ENCODE peak calls at places on chromosomes 1 and 21, in seven cellular contexts. H is germinal center; J is NCI-H1417 treated with DMSO at 0.1 percent for 48 hours; D is epithelial cell of proximal tubule; W is stimulated activated naive B cell treated with anti-CD40 and anti-IgM and Interleukin-4, amounts not matched to agents 10 μg/mL and 1 μg/mL and 100 μg/mL, for 72 hours; A is foreskin fibroblast; P is EL. K is an unnamed sample.

GRCh38 chr1:179129702-179130473 is 48.0 kb downstream of the TOR3A start:
- DNase-seq in A (no peak), D (no peak), W (no peak), J (no peak), H (peak), P (peak), K (no peak)

GRCh38 chr1:6275826-6276764 is 15.2 kb upstream of the GPR153 start:
- DNase-seq in W (no peak), H (no peak), J (no peak), D (no peak), A (peak), P (peak), K (no peak)

GRCh38 chr1:208184993-208185703 is 59.0 kb downstream of the PLXNA2 start:
- DNase-seq in P (peak), J (no peak), H (no peak), W (no peak), A (peak), D (no peak), K (no peak)

GRCh38 chr1:163874070-163874469 is 552.3 kb downstream of the NUF2 start:
- DNase-seq in J (no peak), H (no peak), A (peak), D (no peak), P (no peak), W (no peak), K (no peak)

GRCh38 chr1:10736623-10737267 is 59.7 kb downstream of the CASZ1 start:
- DNase-seq in W (no peak), H (no peak), J (no peak), P (no peak), A (no peak), D (no peak), K (no peak)

GRCh38 chr1:183604048-183604808 is 14.0 kb upstream of the NCF2 start:
- DNase-seq in H (no peak), D (no peak), W (no peak), J (no peak), P (peak), A (peak), K (no peak)

GRCh38 chr1:224669400-224669799 is 53.3 kb downstream of the CNIH3 start:
- DNase-seq in D (no peak), J (no peak), H (no peak), A (no peak), W (no peak), P (no peak), K (no peak)

GRCh38 chr1:82762829-82763532 is 962.2 kb downstream of the ADGRL2 start:
- DNase-seq in H (no peak), A (no peak), P (no peak), W (no peak), D (no peak), J (no peak), K (no peak)

GRCh38 chr1:59401581-59401980 is 104.7 kb downstream of the FGGY start:
- DNase-seq in D (no peak), J (no peak), A (peak), P (no peak), H (no peak), W (no peak), K (no peak)

GRCh38 chr1:153288634-153289275 is 24.0 kb downstream of the PGLYRP3 start:
- DNase-seq in J (no peak), D (no peak), W (no peak), A (no peak), H (peak), P (peak), K (no peak)

GRCh38 chr1:47919113-47919833 is 77.9 kb downstream of the TRABD2B start:
- DNase-seq in J (no peak), W (no peak), D (no peak), A (no peak), P (no peak), H (no peak), K (no peak)

GRCh38 chr21:17501107-17502006 is 11.5 kb upstream of the CXADR start:
- DNase-seq in A (peak), W (no peak), D (no peak), J (peak), P (no peak), H (no peak), K (no peak)

GRCh38 chr21:28509031-28509430 is 483.6 kb downstream of the LTN1 start:
- DNase-seq in P (no peak), H (no peak), W (no peak), A (peak), J (no peak), D (no peak), K (no peak)

GRCh38 chr1:31751822-31752241 is 12.3 kb downstream of the ADGRB2 start:
- DNase-seq in A (no peak), H (no peak), P (no peak), W (no peak), D (no peak), J (no peak), K (no peak)

K was measured in nucleus accumbens.